ENCODE peak calls at places on chromosomes 2 and 18, in four cellular contexts. C is MM.1S, T is mesenchymal stem cell, K is tibial nerve. Q is an unnamed sample.

GRCh38 chr2:223560704-223561435 is 41.3 kb downstream of the SCG2 start:
- DNase-seq in T (peak; percentile 70), K (no peak), C (no peak), Q (no peak)

GRCh38 chr2:239368321-239368720 is 32.5 kb downstream of the HDAC4 start:
- DNase-seq in T (no peak), K (no peak), C (no peak), Q (no peak)

GRCh38 chr2:193584522-193584938 is 1389.8 kb upstream of the TMEFF2 start:
- DNase-seq in K (no peak), C (peak; percentile 60), T (peak; percentile 33), Q (peak; percentile 16)

GRCh38 chr2:128475427-128476211 is 157.0 kb upstream of the HS6ST1 start:
- DNase-seq in K (no peak), C (no peak), T (no peak), Q (no peak)

GRCh38 chr2:96816836-96817702 is 1.0 kb downstream of the CNNM3 start:
- DNase-seq in K (no peak), C (no peak), T (peak; percentile 35), Q (peak; percentile 24)

GRCh38 chr2:88074854-88075292 is 7.2 kb downstream of the SMYD1 start:
- DNase-seq in C (no peak), K (no peak), T (peak; percentile 65), Q (no peak)

GRCh38 chr2:48043301-48043700 is 137.0 kb upstream of the FBXO11 start:
- DNase-seq in T (no peak), C (no peak), K (no peak), Q (no peak)

GRCh38 chr2:43312751-43313641 is 86.6 kb upstream of the ZFP36L2 start:
- DNase-seq in K (no peak), C (no peak), T (peak; percentile 81), Q (no peak)

GRCh38 chr2:47867205-47867604 is 39.1 kb downstream of the FBXO11 start:
- DNase-seq in T (peak; percentile 90), C (no peak), K (no peak), Q (no peak)

GRCh38 chr18:79321625-79322024 is 74.1 kb upstream of the NFATC1 start:
- DNase-seq in C (no peak), K (no peak), T (peak; percentile 30), Q (no peak)

GRCh38 chr18:37124511-37124910 is 295.6 kb downstream of the KIAA1328 start:
- DNase-seq in T (no peak), K (no peak), C (no peak), Q (no peak)

GRCh38 chr2:240604291-240604938 is 17.9 kb downstream of the CAPN10 start:
- DNase-seq in K (peak; percentile 42), T (peak; percentile 73), C (no peak), Q (no peak)

GRCh38 chr2:217829420-217829819 is 173.4 kb downstream of the TNS1 start:
- DNase-seq in T (no peak), C (no peak), K (no peak), Q (no peak)

GRCh38 chr2:174585657-174586056 is 11.9 kb downstream of the WIPF1 start:
- DNase-seq in T (no peak), K (no peak), C (no peak), Q (no peak)

GRCh38 chr2:170258382-170258781 is 80.4 kb downstream of the MYO3B start:
- DNase-seq in C (no peak), K (no peak), T (no peak), Q (no peak)

GRCh38 chr2:84938194-84938879 is 32.6 kb upstream of the KCMF1 start:
- DNase-seq in T (peak; percentile 27), C (peak; percentile 16), K (no peak), Q (peak; percentile 31)

GRCh38 chr2:199505755-199506403 is 48.1 kb upstream of the SATB2 start:
- DNase-seq in K (no peak), C (no peak), T (no peak), Q (no peak)

GRCh38 chr2:180742809-180743208 is 237.6 kb upstream of the UBE2E3 start:
- DNase-seq in T (peak; percentile 91), C (no peak), K (no peak), Q (no peak)

GRCh38 chr2:52520646-52521045 is 1247.0 kb upstream of the CHAC2 start:
- DNase-seq in T (no peak), K (no peak), C (no peak), Q (no peak)

GRCh38 chr18:12304351-12305210 is 3.5 kb upstream of the TUBB6 start:
- DNase-seq in C (no peak), K (no peak), T (no peak), Q (no peak)

GRCh38 chr2:237073552-237073951 is 12.1 kb upstream of the COPS8 start:
- DNase-seq in T (peak; percentile 86), C (no peak), K (no peak), Q (no peak)

GRCh38 chr2:12430036-12430795 is 286.5 kb upstream of the TRIB2 start:
- DNase-seq in C (no peak), K (no peak), T (peak; percentile 69), Q (no peak)

GRCh38 chr2:239717706-239718105 is 307.4 kb downstream of the NDUFA10 start:
- DNase-seq in K (no peak), C (no peak), T (no peak), Q (no peak)

GRCh38 chr2:240137596-240138274 is 1.6 kb upstream of the COPS9 start:
- DNase-seq in T (no peak), C (no peak), K (no peak), Q (no peak)

GRCh38 chr2:61993422-61994024 is 88.0 kb downstream of the COMMD1 start:
- DNase-seq in C (peak; percentile 35), T (peak; percentile 60), K (no peak), Q (peak; percentile 17)

GRCh38 chr2:238326801-238327365 is 6.6 kb downstream of the TRAF3IP1 start:
- DNase-seq in K (no peak), T (no peak), C (no peak), Q (no peak)

GRCh38 chr18:43238429-43238828 is 38.9 kb downstream of the SYT4 start:
- DNase-seq in K (no peak), C (no peak), T (no peak), Q (no peak)

GRCh38 chr18:66724664-66725356 is 120.9 kb upstream of the CDH19 start:
- DNase-seq in T (no peak), K (no peak), C (no peak), Q (no peak)

GRCh38 chr2:15331787-15332186 is 229.3 kb downstream of the NBAS start:
- DNase-seq in T (no peak), C (no peak), K (no peak), Q (no peak)

GRCh38 chr2:209368924-209369323 is 54.9 kb upstream of the MAP2 start:
- DNase-seq in K (no peak), C (peak; percentile 91), T (peak; percentile 70), Q (no peak)

GRCh38 chr2:233832414-233832813 is 21.9 kb downstream of the HJURP start:
- DNase-seq in T (peak; percentile 21), C (no peak), K (no peak), Q (no peak)

GRCh38 chr18:2588666-2589344 is 17.4 kb downstream of the NDC80 start:
- DNase-seq in T (no peak), K (no peak), C (no peak), Q (no peak)

GRCh38 chr18:12598181-12598921 is 59.6 kb downstream of the SPIRE1 start:
- DNase-seq in C (no peak), T (peak; percentile 48), K (no peak), Q (no peak)

GRCh38 chr18:70380915-70381896 is 92.4 kb downstream of the SOCS6 start:
- DNase-seq in C (no peak), K (no peak), T (no peak), Q (no peak)

DNA sequence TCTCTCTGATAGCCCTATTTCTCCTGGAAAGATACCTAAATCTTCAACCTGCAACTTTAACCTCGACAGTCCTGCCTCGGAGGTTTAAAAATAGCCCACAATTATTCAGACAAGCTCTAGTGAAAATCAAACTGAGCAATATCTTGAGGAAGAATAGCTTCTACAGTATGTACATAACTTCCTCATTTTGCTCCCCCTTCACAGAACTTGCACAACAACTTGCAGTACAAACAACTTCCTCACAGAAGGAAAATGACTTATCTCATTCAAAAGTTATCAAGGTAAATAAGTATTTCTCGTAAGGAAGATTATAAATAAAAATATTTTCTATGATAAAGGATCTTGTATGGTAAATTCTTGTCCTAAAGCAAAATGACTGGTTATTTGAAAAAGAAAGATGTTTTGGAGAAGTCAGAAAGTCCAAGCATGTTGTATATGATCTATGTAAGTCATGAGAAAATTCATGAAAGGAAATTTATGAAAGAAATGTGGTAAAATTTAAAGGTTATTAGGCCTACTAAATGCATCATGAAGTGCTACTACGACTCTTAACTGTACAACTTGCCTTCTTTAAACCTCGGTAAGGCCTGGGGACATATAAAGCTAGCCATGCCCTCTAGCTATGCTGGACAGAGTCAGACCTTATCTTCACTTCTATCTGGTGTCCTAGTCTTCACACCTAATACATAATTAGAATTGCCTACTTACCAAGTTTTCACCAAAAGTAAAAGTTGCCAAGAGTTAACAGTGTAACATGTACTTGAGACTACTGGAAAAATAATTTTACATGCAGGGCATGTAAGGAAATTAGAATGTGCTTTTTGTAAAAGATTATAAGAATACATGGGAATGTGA is 394.5 kb downstream of the DLGAP1 start:
- DNase-seq in C (no peak), K (no peak), T (no peak), Q (no peak)
- H3K9me3 ChIP-seq in C (no peaks in the 10 kb centered on the region), K (no peaks in the 10 kb centered on the region), T (peaks cover 21% of the 10 kb centered on the region), Q (peaks cover 4% of the 10 kb centered on the region)

DNA sequence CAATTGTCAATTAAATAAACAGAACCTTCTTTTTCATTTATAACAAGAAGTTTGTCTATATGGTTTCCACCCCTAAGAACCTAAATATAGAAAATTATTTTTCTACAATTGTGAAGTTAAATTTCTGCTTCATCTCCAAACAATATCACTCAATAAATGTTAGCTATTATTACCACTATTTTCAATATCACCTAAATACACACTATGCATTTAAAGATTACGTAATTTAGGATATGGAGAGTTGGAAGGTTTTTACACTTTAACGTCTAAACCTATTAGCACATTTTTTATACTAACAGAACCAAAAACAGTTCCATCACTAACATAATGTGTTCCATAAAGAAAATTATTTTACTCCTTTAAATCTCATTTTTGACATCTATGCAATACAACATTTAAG is 48.0 kb downstream of the ROCK2 start:
- DNase-seq in K (no peak), T (no peak), C (no peak), Q (no peak)
- H3K4me3 ChIP-seq in K (no peak overlapping the region), T (no peak overlapping the region), C (no peak overlapping the region), Q (no peak overlapping the region)

DNA sequence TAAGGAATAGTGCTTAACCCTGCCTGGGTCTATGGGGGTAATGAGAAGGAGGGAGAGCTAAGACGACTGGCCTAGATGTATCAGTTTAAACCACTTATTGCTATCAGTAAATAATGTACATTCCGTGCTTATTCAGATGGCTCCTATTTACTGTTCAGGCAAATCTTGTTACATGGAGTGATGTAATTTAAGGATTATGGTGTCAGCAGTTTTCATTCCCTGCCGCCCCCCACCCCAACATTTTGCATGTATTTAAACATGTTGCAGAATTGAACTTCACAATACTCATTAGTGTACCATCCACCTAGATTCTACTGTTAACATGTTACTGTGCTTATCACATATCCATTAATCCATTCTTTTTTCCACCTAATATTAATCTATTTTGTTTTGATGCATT is 11.7 kb downstream of the AGPS start:
- DNase-seq in T (no peak), C (no peak), K (no peak), Q (no peak)
- H3K4me1 ChIP-seq in T (no peaks in the 10 kb centered on the region), C (no peaks in the 10 kb centered on the region), K (no peaks in the 10 kb centered on the region), Q (no peaks in the 10 kb centered on the region)

GRCh38 chr18:14970027-14970426 is 222.1 kb downstream of the ANKRD30B start:
- DNase-seq in K (no peak), T (no peak), C (no peak), Q (no peak)

GRCh38 chr18:14971461-14972185 is 223.7 kb downstream of the ANKRD30B start:
- DNase-seq in C (no peak), K (no peak), T (no peak), Q (no peak)

GRCh38 chr18:14965553-14965952 is 217.6 kb downstream of the ANKRD30B start:
- DNase-seq in C (no peak), T (no peak), K (no peak), Q (no peak)

GRCh38 chr18:14974088-14974487 is 226.1 kb downstream of the ANKRD30B start:
- DNase-seq in T (no peak), C (no peak), K (no peak), Q (no peak)

GRCh38 chr18:14969507-14969906 is 221.5 kb downstream of the ANKRD30B start:
- DNase-seq in K (no peak), C (no peak), T (no peak), Q (no peak)
- H3K9me3 ChIP-seq in K (no peaks in the 10 kb centered on the region), C (no peaks in the 10 kb centered on the region), T (no peaks in the 10 kb centered on the region), Q (no peaks in the 10 kb centered on the region)